ENCODE peak calls at places on chromosomes 6 and 20, in seven cellular contexts. B is mesendoderm, C is H9, U is neuronal stem cell, W is IMR-90, S is trophoblast cell, L is H1. M is an unnamed sample.

GRCh38 chr6:105835373-105835772 is 250.8 kb upstream of the PRDM1 start:
- DNase-seq in B (peak), C (peak), U (peak), W (peak), S (peak), L (peak), M (peak)

GRCh38 chr20:34891166-34892062 is 15.0 kb downstream of the ACSS2 start:
- DNase-seq in B (no peak), C (no peak), U (no peak), W (peak), S (peak), L (no peak), M (peak)

GRCh38 chr6:65289491-65289890 is 417.5 kb downstream of the EYS start:
- DNase-seq in B (peak), C (no peak), U (no peak), W (peak), S (no peak), L (no peak), M (peak)

GRCh38 chr6:10316327-10316726 is 98.5 kb downstream of the TFAP2A start:
- DNase-seq in B (no peak), C (no peak), U (no peak), W (peak), S (peak), L (no peak), M (peak)

GRCh38 chr6:39561536-39562266 is 163.5 kb downstream of the KIF6 start:
- DNase-seq in B (no peak), C (no peak), U (no peak), W (no peak), S (no peak), L (no peak), M (peak)

GRCh38 chr6:79671605-79672266 is 40.6 kb downstream of the SH3BGRL2 start:
- DNase-seq in B (peak), C (peak), U (no peak), W (peak), S (peak), L (no peak), M (peak)

GRCh38 chr20:1334761-1335160 is 5.8 kb upstream of the SDCBP2 start:
- DNase-seq in B (peak), C (peak), U (no peak), W (no peak), S (peak), L (no peak), M (peak)

GRCh38 chr6:156807028-156807427 is 29.9 kb downstream of the ARID1B start:
- DNase-seq in B (no peak), C (no peak), U (no peak), W (no peak), S (peak), L (no peak), M (no peak)

GRCh38 chr6:149328083-149328482 is 10.6 kb downstream of the TAB2 start:
- DNase-seq in B (no peak), C (no peak), U (no peak), W (peak), S (no peak), L (no peak), M (no peak)

GRCh38 chr6:81890846-81891245 is 138.4 kb upstream of the TENT5A start:
- DNase-seq in B (no peak), C (no peak), U (no peak), W (peak), S (no peak), L (no peak), M (no peak)

GRCh38 chr20:20399705-20400104 is 31.8 kb downstream of the INSM1 start:
- DNase-seq in B (no peak), C (no peak), U (no peak), W (no peak), S (no peak), L (no peak), M (no peak)

GRCh38 chr20:52761867-52762266 is 210.3 kb upstream of the TSHZ2 start:
- DNase-seq in B (no peak), C (no peak), U (no peak), W (no peak), S (no peak), L (no peak), M (peak)

GRCh38 chr6:150086026-150086425 is 17.1 kb upstream of the ULBP3 start:
- DNase-seq in B (no peak), C (no peak), U (no peak), W (no peak), S (no peak), L (no peak), M (no peak)

GRCh38 chr6:3910264-3910663 is 61.1 kb downstream of the FAM50B start:
- DNase-seq in B (no peak), C (no peak), U (no peak), W (no peak), S (no peak), L (no peak), M (no peak)

GRCh38 chr6:30463651-30464618 is 25.4 kb upstream of the HLA-E start:
- DNase-seq in B (no peak), C (no peak), U (no peak), W (peak), S (peak), L (no peak), M (peak)

GRCh38 chr6:40957616-40958492 is 81.2 kb downstream of the UNC5CL start:
- DNase-seq in B (no peak), C (no peak), U (no peak), W (peak), S (no peak), L (no peak), M (peak)

GRCh38 chr6:72554203-72554564 is 67.7 kb upstream of the KCNQ5 start:
- DNase-seq in B (no peak), C (no peak), U (no peak), W (peak), S (peak), L (no peak), M (peak)

GRCh38 chr6:7479801-7480266 is 61.6 kb upstream of the DSP start:
- DNase-seq in B (no peak), C (no peak), U (no peak), W (peak), S (peak), L (no peak), M (peak)

GRCh38 chr6:105482956-105483355 is 80.1 kb upstream of the PREP start:
- DNase-seq in B (no peak), C (no peak), U (no peak), W (no peak), S (no peak), L (no peak), M (no peak)

GRCh38 chr6:28968476-28968875 is 36.6 kb downstream of the ZNF311 start:
- DNase-seq in B (no peak), C (no peak), U (no peak), W (no peak), S (no peak), L (no peak), M (no peak)

GRCh38 chr6:3808759-3809514 is 40.2 kb upstream of the FAM50B start:
- DNase-seq in B (no peak), C (no peak), U (no peak), W (peak), S (peak), L (no peak), M (peak)

GRCh38 chr6:43184268-43184985 is 2.4 kb downstream of the CUL9 start:
- DNase-seq in B (no peak), C (no peak), U (no peak), W (no peak), S (peak), L (no peak), M (no peak)
- H2BK120ac ChIP-seq in B (no peak), C (no peak), U (no peak), W (no peak), S (no peak), L (no peak), M (no peak)

GRCh38 chr20:48619126-48620101 is 208.4 kb downstream of the PREX1 start:
- DNase-seq in B (no peak), C (no peak), U (no peak), W (no peak), S (no peak), L (no peak), M (no peak)
- H2BK120ac ChIP-seq in B (no peak), C (no peak), U (peak), W (no peak), S (no peak), L (no peak), M (no peak)

GRCh38 chr20:53783768-53784167 is 190.1 kb upstream of the ZNF217 start:
- DNase-seq in B (no peak), C (no peak), U (no peak), W (no peak), S (peak), L (no peak), M (no peak)
- H2BK120ac ChIP-seq in B (no peak), C (no peak), U (no peak), W (no peak), S (no peak), L (no peak), M (no peak)

GRCh38 chr6:139115980-139116758 is 18.7 kb upstream of the HECA start:
- DNase-seq in B (no peak), C (no peak), U (no peak), W (no peak), S (no peak), L (no peak), M (no peak)

GRCh38 chr6:139119553-139119952 is 15.3 kb upstream of the HECA start:
- DNase-seq in B (peak), C (no peak), U (no peak), W (no peak), S (no peak), L (no peak), M (no peak)

GRCh38 chr6:139114741-139115140 is 20.1 kb upstream of the HECA start:
- DNase-seq in B (no peak), C (no peak), U (no peak), W (no peak), S (no peak), L (no peak), M (no peak)

GRCh38 chr6:139112561-139112960 is 22.3 kb upstream of the HECA start:
- DNase-seq in B (no peak), C (no peak), U (no peak), W (no peak), S (peak), L (no peak), M (no peak)

DNA sequence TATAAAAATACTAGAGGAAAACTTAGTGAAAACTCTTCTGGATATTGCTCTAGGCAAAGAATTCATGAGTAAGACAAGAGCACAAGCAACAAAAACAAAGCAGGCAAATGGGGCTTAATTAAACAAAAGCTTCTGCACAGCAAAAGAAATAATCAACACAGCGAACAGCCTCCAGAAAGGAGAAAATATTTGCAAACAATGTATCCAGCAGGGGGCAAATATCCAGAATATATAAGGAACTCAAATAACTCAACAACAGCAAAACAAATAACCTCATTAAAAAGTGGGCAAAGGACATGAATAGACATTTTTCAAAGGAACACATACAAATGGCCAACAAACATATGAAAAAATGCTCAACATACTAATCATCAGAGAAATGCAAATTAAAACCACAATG is 17.1 kb upstream of the HECA start:
- DNase-seq in B (no peak), C (no peak), U (no peak), W (no peak), S (peak), L (no peak), M (peak)
- H2BK120ac ChIP-seq in B (no peak), C (no peak), U (no peak), W (no peak), S (no peak), L (no peak), M (no peak)

DNA sequence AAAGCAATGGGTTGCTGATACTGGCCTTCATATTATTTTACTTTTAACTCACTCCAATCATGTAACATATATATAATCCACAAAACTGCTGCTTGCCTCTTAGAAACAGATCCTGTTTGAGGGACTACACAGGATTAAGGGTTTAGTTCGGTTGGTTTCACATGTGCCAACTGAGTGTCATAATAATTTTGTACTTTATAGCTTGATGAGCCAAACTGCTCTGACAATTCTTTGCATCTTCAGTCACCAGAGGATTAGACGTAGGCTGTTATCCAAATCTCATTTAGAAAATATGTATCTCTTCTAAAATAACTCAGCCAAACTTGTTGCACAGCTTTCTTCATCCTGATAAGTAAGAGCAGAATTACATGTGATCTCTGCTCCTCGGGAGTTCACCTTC is 643.6 kb upstream of the PTCHD4 start:
- DNase-seq in B (no peak), C (no peak), U (no peak), W (no peak), S (no peak), L (no peak), M (no peak)
- H2BK120ac ChIP-seq in B (no peak), C (no peak), U (no peak), W (no peak), S (no peak), L (no peak), M (no peak)

GRCh38 chr6:115612216-115612615 is 448.5 kb downstream of the FRK start:
- DNase-seq in B (no peak), C (no peak), U (no peak), W (no peak), S (no peak), L (no peak), M (no peak)
- H2BK120ac ChIP-seq in B (no peak), C (no peak), U (no peak), W (peak), S (no peak), L (no peak), M (no peak)

GRCh38 chr6:38039497-38039896 is 220.0 kb downstream of the ZFAND3 start:
- DNase-seq in B (no peak), C (no peak), U (no peak), W (peak), S (no peak), L (no peak), M (peak)
- H2BK120ac ChIP-seq in B (no peak), C (no peak), U (no peak), W (no peak), S (no peak), L (no peak), M (no peak)

M was measured in mesenchymal stem cell.